ENCODE peak calls at places on chromosomes 1 and 21, in ten cellular contexts. K is heart left ventricle, A is spleen, D is Peyer's patch, Y is endothelial cell of umbilical vein, U is transverse colon, V is ovary, O is sigmoid colon, G is thyroid gland, I is uterus. Z is an unnamed sample. For H3K9me3, the result is how much of the 10 kb centered on the place peaks cover.

GRCh38 chr1:225470691-225471452 is 43.0 kb upstream of the LBR start:
- DNase-seq in G (no peak), Y (no peak), K (no peak), O (peak), V (no peak), U (no peak), D (no peak), A (peak), I (peak), Z (no peak)

GRCh38 chr1:52659851-52660596 is 27.1 kb downstream of the SHISAL2A start:
- DNase-seq in K (no peak), U (no peak), I (no peak), Y (no peak), O (no peak), D (no peak), G (no peak), A (no peak), V (no peak), Z (no peak)

GRCh38 chr1:85656256-85656655 is 52.0 kb downstream of the ZNHIT6 start:
- DNase-seq in A (no peak), V (no peak), D (no peak), G (no peak), I (no peak), K (no peak), Y (no peak), O (no peak), U (no peak), Z (no peak)

GRCh38 chr21:42187976-42188653 is 30.8 kb upstream of the ABCG1 start:
- DNase-seq in G (peak), O (peak), Y (no peak), U (peak), I (no peak), K (peak), D (peak), A (peak), V (no peak), Z (peak)

GRCh38 chr1:48498096-48498791 is 26.2 kb upstream of the SPATA6 start:
- DNase-seq in U (peak), G (peak), Y (peak), K (peak), A (peak), I (peak), O (peak), V (peak), D (peak), Z (peak)

GRCh38 chr1:13731897-13732296 is 31.9 kb downstream of the PRDM2 start:
- DNase-seq in V (no peak), K (no peak), D (no peak), I (no peak), G (no peak), O (no peak), U (no peak), Y (no peak), A (no peak), Z (no peak)

GRCh38 chr1:228867093-228867950 is 132.0 kb downstream of the RHOU start:
- DNase-seq in K (no peak), V (no peak), D (no peak), U (no peak), G (no peak), I (no peak), A (no peak), Y (no peak), O (no peak), Z (peak)

GRCh38 chr1:183597656-183598055 is 7.4 kb upstream of the NCF2 start:
- DNase-seq in D (no peak), Y (no peak), O (no peak), V (no peak), K (no peak), U (no peak), G (no peak), A (no peak), I (no peak), Z (no peak)

GRCh38 chr1:77504986-77505385 is 177.5 kb downstream of the ZZZ3 start:
- DNase-seq in U (no peak), I (no peak), G (no peak), V (no peak), O (no peak), A (no peak), K (no peak), D (no peak), Y (peak), Z (no peak)

GRCh38 chr1:46525253-46525983 is 26.0 kb downstream of the KNCN start:
- DNase-seq in D (no peak), G (no peak), A (no peak), O (no peak), I (no peak), Y (no peak), V (no peak), U (no peak), K (no peak), Z (no peak)

GRCh38 chr1:87783315-87783714 is 454.6 kb downstream of the LMO4 start:
- DNase-seq in A (no peak), O (no peak), V (no peak), D (no peak), U (no peak), Y (no peak), I (no peak), G (no peak), K (no peak), Z (no peak)

GRCh38 chr1:36624466-36624865 is 141.8 kb upstream of the CSF3R start:
- DNase-seq in O (no peak), U (no peak), Y (no peak), D (no peak), K (no peak), V (no peak), G (no peak), A (no peak), I (no peak), Z (no peak)

GRCh38 chr1:226598455-226598849 is 49.9 kb downstream of the STUM start:
- DNase-seq in D (no peak), O (peak), K (no peak), V (peak), G (no peak), Y (no peak), A (peak), U (no peak), I (no peak), Z (no peak)

GRCh38 chr1:199057284-199057683 is 418.4 kb downstream of the PTPRC start:
- DNase-seq in Y (no peak), I (no peak), V (no peak), A (no peak), O (no peak), D (no peak), G (no peak), K (no peak), U (no peak), Z (no peak)

GRCh38 chr1:67227196-67227595 is 60.9 kb downstream of the IL23R start:
- DNase-seq in V (no peak), U (no peak), I (no peak), Y (no peak), D (no peak), K (no peak), A (no peak), G (no peak), O (no peak), Z (no peak)

GRCh38 chr1:158248122-158248521 is 6.1 kb upstream of the CD1A start:
- DNase-seq in O (no peak), U (peak), K (no peak), A (no peak), I (no peak), V (no peak), D (peak), G (no peak), Y (no peak), Z (no peak)

GRCh38 chr1:204074274-204075115 is 1.6 kb downstream of the SOX13 start:
- DNase-seq in O (peak), Y (peak), G (peak), D (no peak), K (peak), V (peak), I (peak), A (peak), U (peak), Z (peak)

GRCh38 chr1:51957618-51958017 is 32.9 kb downstream of the RAB3B start:
- DNase-seq in V (no peak), G (no peak), U (no peak), K (no peak), I (no peak), Y (no peak), A (no peak), D (no peak), O (no peak), Z (no peak)

GRCh38 chr1:236861560-236862230 is 66.6 kb downstream of the MTR start:
- DNase-seq in V (no peak), K (no peak), D (no peak), O (no peak), I (no peak), G (no peak), Y (no peak), A (no peak), U (no peak), Z (no peak)

GRCh38 chr1:223421025-223421424 is 27.8 kb downstream of the CCDC185 start:
- DNase-seq in G (no peak), K (no peak), D (no peak), U (no peak), I (no peak), O (no peak), V (no peak), Y (no peak), A (no peak), Z (peak)

DNA sequence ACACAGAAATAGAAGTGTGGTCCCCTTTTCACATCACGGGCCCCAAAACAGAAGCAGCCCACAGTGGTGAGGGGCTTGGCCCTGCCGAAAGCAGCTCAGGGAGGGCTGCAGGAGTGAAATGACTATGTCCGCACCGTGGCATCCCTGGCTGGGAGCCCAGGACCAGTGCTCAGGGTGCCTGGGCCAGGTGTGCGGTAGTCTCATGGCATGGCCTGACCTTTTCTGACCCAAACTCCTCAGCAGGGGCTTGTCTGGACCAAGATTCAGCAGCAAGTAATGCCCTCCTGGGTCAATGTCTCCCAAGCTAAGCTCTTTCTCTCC is 101.7 kb downstream of the AJAP1 start:
- DNase-seq in U (no peak), A (no peak), G (no peak), K (no peak), V (no peak), I (no peak), Y (no peak), D (no peak), O (no peak), Z (no peak)
- H3K9me3 ChIP-seq in U (under half), A (under half), G (under half), K (under half), V (under half), I (under half), Y (under half), D (under half), O (under half), Z (under half)

GRCh38 chr1:147496571-147496970 is 44.7 kb upstream of the BCL9 start:
- DNase-seq in I (peak), K (peak), G (no peak), Y (peak), D (no peak), A (no peak), U (peak), O (peak), V (peak), Z (peak)
- TF ChIP-seq CTCF in I (peak), K (peak), G (no peak), Y (peak), D (no peak), A (peak), U (peak), O (no peak), V (peak), Z (peak)

GRCh38 chr21:37367758-37368535 is 1.4 kb downstream of the DYRK1A start:
- DNase-seq in U (peak), K (peak), I (peak), A (peak), Y (peak), V (peak), O (peak), G (peak), D (peak), Z (peak)
- TF ChIP-seq POLR2A in U (no peak), K (no peak), I (peak), A (peak), Y (peak), V (no peak), O (no peak), G (peak), D (no peak), Z (no peak)

DNA sequence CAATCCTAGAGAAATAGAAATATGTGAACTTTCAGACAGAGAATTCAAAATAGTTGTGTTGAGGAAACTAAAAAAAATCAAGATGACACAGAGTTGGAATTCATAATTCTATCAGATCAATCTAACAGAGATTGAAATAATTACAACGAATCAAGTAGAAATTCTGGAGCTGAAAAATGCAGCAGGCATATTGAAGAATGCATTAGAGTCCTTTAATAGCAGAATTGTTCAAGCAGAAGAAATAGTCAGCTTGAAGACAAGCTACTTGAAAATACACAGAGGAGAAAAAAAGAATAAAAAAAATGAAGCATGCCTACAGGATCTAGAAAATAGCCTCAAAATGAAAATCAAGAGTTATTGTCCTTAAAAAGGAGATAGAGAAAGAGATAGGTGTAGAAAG is 347.1 kb downstream of the NCAM2 start:
- DNase-seq in A (no peak), U (no peak), K (no peak), D (no peak), I (no peak), Y (no peak), G (no peak), V (no peak), O (no peak), Z (no peak)
- H3K9me3 ChIP-seq in A (under half), U (under half), K (under half), D (under half), I (under half), Y (under half), G (under half), V (under half), O (under half), Z (under half)

DNA sequence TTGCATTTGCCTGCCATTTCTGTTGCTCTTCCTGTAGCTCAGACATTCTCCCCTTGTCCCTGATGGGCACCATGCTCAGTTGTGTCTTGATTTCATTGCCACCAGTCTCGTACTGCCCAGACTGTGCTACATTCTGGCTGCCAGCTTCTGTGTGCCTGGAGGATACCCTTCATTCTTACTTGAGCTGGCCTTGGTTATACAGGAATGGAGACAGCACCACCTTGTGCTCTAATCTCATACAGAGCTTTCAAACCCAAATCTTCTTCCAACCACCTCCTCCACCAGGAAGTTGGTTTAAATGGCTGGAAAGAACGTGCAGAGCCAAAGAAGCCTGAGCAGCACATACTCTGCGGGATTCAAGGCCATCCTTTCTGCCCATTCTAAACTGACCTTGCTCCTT is 165.3 kb downstream of the SLC35F3 start:
- DNase-seq in Y (no peak), V (no peak), D (no peak), K (no peak), A (no peak), U (no peak), G (no peak), I (no peak), O (no peak), Z (no peak)
- TF ChIP-seq CTCF in Y (no peak), V (no peak), D (no peak), K (no peak), A (no peak), U (no peak), G (no peak), I (no peak), O (no peak), Z (no peak)

DNA sequence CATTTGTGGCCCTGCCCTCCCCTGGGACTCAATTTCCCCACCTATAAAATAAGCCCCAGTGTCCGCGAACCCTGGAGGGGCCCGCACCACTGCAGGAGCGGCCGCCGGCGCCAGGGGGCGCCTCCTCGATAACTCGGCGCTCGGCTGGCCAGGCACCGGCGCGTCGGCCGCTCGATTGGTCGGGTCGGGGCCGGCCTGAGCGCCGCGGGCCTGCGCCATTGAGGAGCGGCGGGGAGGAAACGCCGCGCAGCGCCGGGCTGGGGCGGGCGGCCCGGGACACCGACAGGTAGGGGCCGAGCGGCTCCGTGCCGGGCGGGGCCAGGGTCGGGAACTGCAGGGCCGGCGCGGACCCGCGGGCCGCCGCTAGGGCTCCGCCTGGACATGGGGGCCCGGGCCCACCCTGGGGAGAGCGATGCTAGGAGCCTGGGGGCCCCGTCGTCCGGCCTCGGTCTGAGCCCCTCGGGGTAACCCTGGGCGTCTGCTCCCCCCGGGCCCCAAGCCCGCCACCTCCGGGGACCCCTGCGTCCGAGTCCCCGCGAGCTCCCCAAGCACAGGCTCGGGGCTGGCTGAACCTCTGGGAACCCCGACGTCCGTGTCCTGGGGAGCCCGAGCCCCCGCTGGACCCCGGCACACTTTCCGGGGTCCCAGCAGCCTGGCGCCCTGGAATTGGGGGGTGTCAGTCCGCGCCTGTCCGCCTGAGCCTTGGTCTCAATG is at the start of gene VPS13D:
- DNase-seq in D (peak), Y (peak), K (peak), A (peak), V (peak), I (peak), U (peak), G (peak), O (peak), Z (peak)
- TF ChIP-seq POLR2A in D (peak), Y (peak), K (peak), A (peak), V (peak), I (peak), U (no peak), G (peak), O (no peak), Z (no peak)

GRCh38 chr1:27103498-27103897 is 51.4 kb downstream of the SLC9A1 start:
- DNase-seq in Y (no peak), I (no peak), K (no peak), U (no peak), V (no peak), A (no peak), D (no peak), O (no peak), G (no peak), Z (no peak)
- H3K9me3 ChIP-seq in Y (under half), I (under half), K (under half), U (under half), V (under half), A (under half), D (under half), O (under half), G (under half), Z (under half)

DNA sequence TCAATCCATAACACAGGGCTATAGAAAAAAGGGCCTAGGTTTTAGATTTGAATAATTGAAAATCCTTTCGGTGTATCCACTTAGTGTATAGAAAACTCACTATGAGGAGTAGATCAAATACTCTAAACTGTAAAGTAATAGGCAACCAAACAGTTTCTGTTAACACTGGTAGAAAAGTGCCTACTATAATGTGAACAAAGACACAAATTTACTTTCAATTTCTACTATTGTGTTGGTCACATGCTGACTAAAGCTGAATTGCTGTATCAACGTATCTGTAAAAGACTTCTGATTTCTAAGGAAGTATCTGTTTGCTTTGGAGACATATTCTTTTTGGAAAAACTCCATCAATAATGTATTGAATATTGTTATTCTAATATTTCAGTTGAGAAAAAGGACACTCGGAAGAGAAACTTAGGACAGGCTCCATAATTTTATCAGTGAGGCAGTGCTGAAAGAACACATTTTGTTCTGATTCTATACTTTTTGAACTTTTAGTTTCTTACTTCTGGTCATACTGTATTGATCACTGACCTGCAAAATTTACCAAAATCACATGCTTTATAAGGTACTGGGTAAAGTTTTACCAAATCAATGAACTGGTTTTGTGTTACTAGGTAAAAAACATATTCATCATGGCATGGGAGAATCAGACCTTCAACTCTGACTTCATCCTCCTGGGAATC is at the start of gene OR2M5:
- DNase-seq in U (no peak), G (no peak), Y (no peak), D (no peak), O (no peak), A (no peak), V (no peak), K (no peak), I (no peak), Z (no peak)
- TF ChIP-seq CTCF in U (no peak), G (no peak), Y (no peak), D (no peak), O (no peak), A (no peak), V (no peak), K (no peak), I (no peak), Z (no peak)